ENCODE peak calls at places on chromosomes 13 and 19, in five cellular contexts. K is mesendoderm, Y is mesenchymal stem cell, H is IMR-90, A is H9. U is an unnamed sample.

GRCh38 chr19:56942749-56943148 is 102.2 kb upstream of the PEG3 start:
- DNase-seq in K (peak; percentile 26), Y (no peak), H (no peak), A (peak; percentile 33), U (peak; percentile 62)

GRCh38 chr13:25725104-25725503 is 326.7 kb downstream of the SHISA2 start:
- DNase-seq in K (peak; percentile 16), Y (no peak), H (no peak), A (no peak), U (no peak)

GRCh38 chr19:56918682-56919307 is 78.3 kb upstream of the PEG3 start:
- DNase-seq in K (no peak), Y (no peak), H (no peak), A (no peak), U (no peak)

GRCh38 chr13:26254583-26255102 is 714 bp downstream of the CDK8 start:
- DNase-seq in K (peak; percentile 71), Y (peak; percentile 50), H (peak; percentile 31), A (peak; percentile 48), U (no peak)

GRCh38 chr19:10270616-10271394 is at the start of gene ICAM1:
- DNase-seq in K (peak; percentile 79), Y (peak; percentile 94), H (peak; percentile 66), A (peak; percentile 88), U (no peak)

GRCh38 chr13:84263354-84264069 is 381.2 kb upstream of the SLITRK1 start:
- DNase-seq in K (no peak), Y (no peak), H (no peak), A (no peak), U (no peak)

GRCh38 chr13:47211106-47211505 is 314.3 kb upstream of the HTR2A start:
- DNase-seq in K (peak; percentile 98), Y (peak; percentile 17), H (peak; percentile 40), A (peak; percentile 33), U (no peak)

GRCh38 chr13:45564108-45564507 is 51.4 kb downstream of the ERICH6B start:
- DNase-seq in K (peak; percentile 21), Y (peak; percentile 70), H (peak; percentile 81), A (no peak), U (peak; percentile 8)

DNA sequence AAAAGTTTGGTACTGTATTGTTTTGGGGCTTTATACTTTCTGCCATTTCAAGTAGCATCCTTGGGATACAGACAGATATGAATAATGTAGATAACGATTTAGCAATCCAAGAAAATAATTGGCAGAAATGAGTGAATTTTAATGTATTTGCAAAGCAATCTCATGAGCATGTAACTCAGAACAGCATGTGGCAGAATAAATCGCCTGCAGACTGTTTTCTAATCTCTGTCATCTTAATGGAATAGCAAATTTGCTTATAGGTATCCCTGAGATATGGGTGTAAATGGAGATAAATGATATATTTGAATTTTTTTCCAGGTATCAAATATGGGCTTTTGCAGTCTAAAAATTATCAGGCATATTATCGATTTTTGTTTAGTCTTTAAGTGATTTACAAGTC is 166.0 kb downstream of the GPC5 start:
- DNase-seq in K (no peak), Y (no peak), H (no peak), A (no peak), U (no peak)
- H4K8ac ChIP-seq in K (no peak overlapping the region), Y (no peak overlapping the region), H (no peak overlapping the region), A (no peak overlapping the region), U (no peak overlapping the region)

GRCh38 chr19:8511573-8512101 is 2.3 kb downstream of the ZNF414 start:
- DNase-seq in K (peak; percentile 25), Y (no peak), H (no peak), A (no peak), U (no peak)

GRCh38 chr19:8512115-8512967 is 1.6 kb downstream of the ZNF414 start:
- DNase-seq in K (peak; percentile 75), Y (no peak), H (no peak), A (peak; percentile 88), U (no peak)

GRCh38 chr19:8512991-8513686 is 828 bp downstream of the ZNF414 start:
- DNase-seq in K (peak; percentile 40), Y (no peak), H (no peak), A (peak; percentile 42), U (no peak)

GRCh38 chr19:8515317-8515716 is 1.4 kb upstream of the ZNF414 start:
- DNase-seq in K (no peak), Y (no peak), H (no peak), A (no peak), U (no peak)

GRCh38 chr19:8513687-8514504 is at the start of gene ZNF414:
- DNase-seq in K (peak; percentile 99), Y (peak; percentile 98), H (peak; percentile 95), A (peak; percentile 99), U (peak; percentile 97)
- H4K8ac ChIP-seq in K (peak within 1 kb of the TSS; percentile 97), Y (peak within 1 kb of the TSS; percentile 100), H (peak within 1 kb of the TSS; percentile 99), A (no peak within 1 kb of the TSS), U (peak within 1 kb of the TSS; percentile 43)

DNA sequence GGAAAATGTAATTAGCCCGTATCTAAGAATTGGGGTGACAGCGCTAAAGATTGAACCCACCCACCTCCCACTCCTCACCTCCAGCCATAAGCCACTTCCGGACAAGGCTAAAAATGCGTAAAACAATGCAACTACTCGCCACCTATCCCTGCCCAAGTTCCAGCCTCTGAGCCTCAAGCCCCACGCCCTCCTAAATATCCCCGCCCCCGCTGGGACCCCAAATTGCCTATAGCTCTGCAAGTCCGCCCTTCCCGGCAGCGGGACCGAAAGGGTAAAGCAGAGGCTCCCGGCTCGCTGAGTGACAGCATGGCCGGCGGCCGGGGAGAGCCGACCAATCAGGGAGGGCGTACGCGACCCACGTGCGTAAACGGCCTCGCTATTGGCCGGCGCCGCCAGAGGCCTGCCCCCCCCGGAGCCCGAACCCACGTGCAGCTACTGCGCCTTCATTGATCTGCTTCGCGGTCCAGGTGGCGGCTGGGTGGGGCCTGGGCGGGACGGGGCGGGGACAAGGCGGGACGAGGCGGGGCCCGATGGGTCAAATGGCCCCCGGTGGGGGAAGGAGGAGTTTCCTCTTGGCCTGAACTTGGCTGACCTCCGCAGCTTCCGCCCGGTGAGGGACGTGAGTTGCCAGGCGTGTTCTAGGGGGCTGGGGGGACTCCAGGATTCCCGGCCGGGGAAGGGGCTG is at the start of gene TLE6:
- DNase-seq in K (peak; percentile 98), Y (peak; percentile 93), H (peak; percentile 84), A (peak; percentile 99), U (peak; percentile 93)
- H4K8ac ChIP-seq in K (no peak within 1 kb of the TSS), Y (peak within 1 kb of the TSS; percentile 76), H (peak within 1 kb of the TSS; percentile 80), A (no peak within 1 kb of the TSS), U (no peak within 1 kb of the TSS)

GRCh38 chr19:49147923-49148682 is 7.1 kb downstream of the HRC start:
- DNase-seq in K (no peak), Y (no peak), H (no peak), A (no peak), U (no peak)
- H4K8ac ChIP-seq in K (no peak overlapping the region), Y (no peak overlapping the region), H (no peak overlapping the region), A (no peak overlapping the region), U (no peak overlapping the region)